ENCODE peak calls at places on chromosomes 16 and 17, in nine cellular contexts. I, U, O, A, M, C, J, S and F are unnamed samples.

GRCh38 chr17:83119987-83120864 is 40.8 kb downstream of the METRNL start:
- DNase-seq in I (no peak), U (no peak), O (no peak), A (no peak), M (no peak), C (no peak), J (no peak), S (no peak), F (no peak)

GRCh38 chr17:57210224-57210553 is 46.1 kb upstream of the MSI2 start:
- DNase-seq in I (no peak), U (peak; percentile 54), O (no peak), A (no peak), M (no peak), C (no peak), J (no peak), S (peak; percentile 50), F (no peak)

GRCh38 chr17:42159796-42160551 is 5.2 kb upstream of the RAB5C start:
- DNase-seq in I (no peak), U (no peak), O (no peak), A (no peak), M (no peak), C (no peak), J (no peak), S (no peak), F (no peak)

GRCh38 chr16:86383488-86384262 is 126.7 kb upstream of the FOXF1 start:
- DNase-seq in I (no peak), U (peak; percentile 74), O (peak; percentile 85), A (no peak), M (no peak), C (no peak), J (no peak), S (peak; percentile 95), F (no peak)

GRCh38 chr16:56576585-56577299 is 11.9 kb downstream of the MT4 start:
- DNase-seq in I (peak; percentile 84), U (peak; percentile 57), O (peak; percentile 54), A (peak; percentile 20), M (peak; percentile 47), C (peak; percentile 59), J (peak; percentile 92), S (peak; percentile 66), F (peak; percentile 87)

GRCh38 chr16:58119509-58119845 is 9.7 kb downstream of the CFAP20 start:
- DNase-seq in I (no peak), U (no peak), O (no peak), A (no peak), M (no peak), C (no peak), J (no peak), S (no peak), F (no peak)

GRCh38 chr16:51538707-51539604 is 387.9 kb upstream of the SALL1 start:
- DNase-seq in I (no peak), U (peak; percentile 57), O (peak; percentile 77), A (no peak), M (no peak), C (no peak), J (no peak), S (peak; percentile 93), F (no peak)

GRCh38 chr16:73179671-73180370 is 131.9 kb upstream of the ZFHX3 start:
- DNase-seq in I (no peak), U (no peak), O (no peak), A (no peak), M (no peak), C (peak; percentile 49), J (no peak), S (no peak), F (no peak)

GRCh38 chr16:87702325-87702811 is 63.4 kb downstream of the KLHDC4 start:
- DNase-seq in I (no peak), U (no peak), O (peak; percentile 87), A (peak; percentile 31), M (peak; percentile 14), C (no peak), J (peak; percentile 42), S (peak; percentile 49), F (peak; percentile 64)

GRCh38 chr16:68351991-68352431 is 41.2 kb downstream of the PRMT7 start:
- DNase-seq in I (peak; percentile 88), U (no peak), O (no peak), A (no peak), M (no peak), C (no peak), J (no peak), S (no peak), F (no peak)

GRCh38 chr17:56292628-56293027 is 139.4 kb downstream of the ANKFN1 start:
- DNase-seq in I (no peak), U (no peak), O (no peak), A (no peak), M (no peak), C (no peak), J (no peak), S (no peak), F (no peak)

GRCh38 chr16:84864266-84864955 is 44.6 kb downstream of the CRISPLD2 start:
- DNase-seq in I (no peak), U (peak; percentile 91), O (no peak), A (no peak), M (no peak), C (no peak), J (no peak), S (no peak), F (no peak)

GRCh38 chr16:89658221-89658879 is 714 bp downstream of the SPATA33 start:
- DNase-seq in I (no peak), U (no peak), O (peak; percentile 53), A (no peak), M (no peak), C (no peak), J (peak; percentile 30), S (no peak), F (no peak)

GRCh38 chr17:44733753-44734152 is 25.0 kb upstream of the ADAM11 start:
- DNase-seq in I (no peak), U (no peak), O (no peak), A (no peak), M (no peak), C (no peak), J (no peak), S (peak; percentile 16), F (no peak)

GRCh38 chr16:50771366-50771765 is 29.5 kb downstream of the CYLD start:
- DNase-seq in I (no peak), U (no peak), O (peak; percentile 22), A (no peak), M (no peak), C (no peak), J (no peak), S (peak; percentile 74), F (no peak)

GRCh38 chr16:35146723-35147458 is 1687.5 kb downstream of the TP53TG3F start:
- DNase-seq in I (no peak), U (no peak), O (no peak), A (no peak), M (no peak), C (no peak), J (no peak), S (no peak), F (no peak)

GRCh38 chr17:80783461-80783860 is 208.2 kb upstream of the CHMP6 start:
- DNase-seq in I (no peak), U (no peak), O (no peak), A (no peak), M (no peak), C (no peak), J (no peak), S (no peak), F (peak; percentile 25)

GRCh38 chr16:89344846-89345577 is 127.5 kb downstream of the ZNF778 start:
- DNase-seq in I (no peak), U (no peak), O (no peak), A (no peak), M (no peak), C (no peak), J (no peak), S (no peak), F (no peak)